ENCODE peak calls at places on chromosomes 13 and 19, in ten cellular contexts. One of them, this sample, is unnamed.

GRCh38 chr13:99895428-99895998 is 76.1 kb downstream of the ZIC5 start:
- DNase-seq in NCI-H446: no peak
- DNase-seq in AG08395: no peak
- DNase-seq in neural crest cell: no peak
- DNase-seq in HT-29: no peak
- DNase-seq in GM12891: no peak
- DNase-seq in activated B cell treated with CpG ODN at 0.5 μM for 24 hours: no peak
- DNase-seq in Panc1: no peak
- DNase-seq in iris pigment epithelial cell: no peak
- DNase-seq in epithelial cell of proximal tubule: no peak
- DNase-seq in this sample: no peak

GRCh38 chr13:22499919-22500318 is 680.9 kb upstream of the SGCG start:
- DNase-seq in NCI-H446: no peak
- DNase-seq in AG08395: no peak
- DNase-seq in neural crest cell: no peak
- DNase-seq in HT-29: no peak
- DNase-seq in GM12891: no peak
- DNase-seq in activated B cell treated with CpG ODN at 0.5 μM for 24 hours: no peak
- DNase-seq in Panc1: no peak
- DNase-seq in iris pigment epithelial cell: no peak
- DNase-seq in epithelial cell of proximal tubule: no peak
- DNase-seq in this sample: no peak

GRCh38 chr13:59746291-59746962 is 417.3 kb downstream of the DIAPH3 start:
- DNase-seq in NCI-H446: no peak
- DNase-seq in AG08395: peak; percentile 48
- DNase-seq in neural crest cell: no peak
- DNase-seq in HT-29: no peak
- DNase-seq in GM12891: no peak
- DNase-seq in activated B cell treated with CpG ODN at 0.5 μM for 24 hours: no peak
- DNase-seq in Panc1: no peak
- DNase-seq in iris pigment epithelial cell: peak; percentile 77
- DNase-seq in epithelial cell of proximal tubule: no peak
- DNase-seq in this sample: no peak

GRCh38 chr19:7668842-7669241 is at the start of gene RETN:
- DNase-seq in NCI-H446: no peak
- DNase-seq in AG08395: no peak
- DNase-seq in neural crest cell: no peak
- DNase-seq in HT-29: no peak
- DNase-seq in GM12891: no peak
- DNase-seq in activated B cell treated with CpG ODN at 0.5 μM for 24 hours: no peak
- DNase-seq in Panc1: no peak
- DNase-seq in iris pigment epithelial cell: no peak
- DNase-seq in epithelial cell of proximal tubule: no peak
- DNase-seq in this sample: no peak

GRCh38 chr13:51827254-51827653 is 17.7 kb downstream of the TMEM272 start:
- DNase-seq in NCI-H446: no peak
- DNase-seq in AG08395: no peak
- DNase-seq in neural crest cell: no peak
- DNase-seq in HT-29: no peak
- DNase-seq in GM12891: no peak
- DNase-seq in activated B cell treated with CpG ODN at 0.5 μM for 24 hours: no peak
- DNase-seq in Panc1: no peak
- DNase-seq in iris pigment epithelial cell: no peak
- DNase-seq in epithelial cell of proximal tubule: no peak
- DNase-seq in this sample: no peak

GRCh38 chr13:95067303-95067702 is 233.9 kb downstream of the ABCC4 start:
- DNase-seq in NCI-H446: no peak
- DNase-seq in AG08395: peak; percentile 11
- DNase-seq in neural crest cell: no peak
- DNase-seq in HT-29: no peak
- DNase-seq in GM12891: no peak
- DNase-seq in activated B cell treated with CpG ODN at 0.5 μM for 24 hours: no peak
- DNase-seq in Panc1: no peak
- DNase-seq in iris pigment epithelial cell: no peak
- DNase-seq in epithelial cell of proximal tubule: no peak
- DNase-seq in this sample: peak; percentile 89

GRCh38 chr19:41753159-41753558 is 2.2 kb upstream of the CEACAM6 start:
- DNase-seq in NCI-H446: peak; percentile 53
- DNase-seq in AG08395: peak; percentile 28
- DNase-seq in neural crest cell: peak; percentile 25
- DNase-seq in HT-29: peak; percentile 86
- DNase-seq in GM12891: peak; percentile 38
- DNase-seq in activated B cell treated with CpG ODN at 0.5 μM for 24 hours: peak; percentile 67
- DNase-seq in Panc1: no peak
- DNase-seq in iris pigment epithelial cell: peak; percentile 20
- DNase-seq in epithelial cell of proximal tubule: no peak
- DNase-seq in this sample: no peak

GRCh38 chr13:111006508-111007031 is 91.7 kb upstream of the ANKRD10 start:
- DNase-seq in NCI-H446: no peak
- DNase-seq in AG08395: peak; percentile 86
- DNase-seq in neural crest cell: no peak
- DNase-seq in HT-29: peak; percentile 42
- DNase-seq in GM12891: no peak
- DNase-seq in activated B cell treated with CpG ODN at 0.5 μM for 24 hours: no peak
- DNase-seq in Panc1: no peak
- DNase-seq in iris pigment epithelial cell: peak; percentile 91
- DNase-seq in epithelial cell of proximal tubule: no peak
- DNase-seq in this sample: no peak

GRCh38 chr19:1081301-1082164 is 13.6 kb downstream of the POLR2E start:
- DNase-seq in NCI-H446: no peak
- DNase-seq in AG08395: no peak
- DNase-seq in neural crest cell: no peak
- DNase-seq in HT-29: no peak
- DNase-seq in GM12891: no peak
- DNase-seq in activated B cell treated with CpG ODN at 0.5 μM for 24 hours: no peak
- DNase-seq in Panc1: no peak
- DNase-seq in iris pigment epithelial cell: no peak
- DNase-seq in epithelial cell of proximal tubule: no peak
- DNase-seq in this sample: no peak

GRCh38 chr19:43561144-43561970 is 14.0 kb downstream of the XRCC1 start:
- DNase-seq in NCI-H446: no peak
- DNase-seq in AG08395: no peak
- DNase-seq in neural crest cell: no peak
- DNase-seq in HT-29: no peak
- DNase-seq in GM12891: no peak
- DNase-seq in activated B cell treated with CpG ODN at 0.5 μM for 24 hours: no peak
- DNase-seq in Panc1: no peak
- DNase-seq in iris pigment epithelial cell: no peak
- DNase-seq in epithelial cell of proximal tubule: no peak
- DNase-seq in this sample: no peak

GRCh38 chr19:43778651-43779050 is 2.1 kb downstream of the KCNN4 start:
- DNase-seq in NCI-H446: no peak
- DNase-seq in AG08395: no peak
- DNase-seq in neural crest cell: no peak
- DNase-seq in HT-29: no peak
- DNase-seq in GM12891: no peak
- DNase-seq in activated B cell treated with CpG ODN at 0.5 μM for 24 hours: no peak
- DNase-seq in Panc1: no peak
- DNase-seq in iris pigment epithelial cell: no peak
- DNase-seq in epithelial cell of proximal tubule: no peak
- DNase-seq in this sample: no peak

GRCh38 chr19:10533656-10534386 is 9.9 kb upstream of the ATG4D start:
- DNase-seq in NCI-H446: no peak
- DNase-seq in AG08395: peak; percentile 86
- DNase-seq in neural crest cell: no peak
- DNase-seq in HT-29: no peak
- DNase-seq in GM12891: no peak
- DNase-seq in activated B cell treated with CpG ODN at 0.5 μM for 24 hours: no peak
- DNase-seq in Panc1: no peak
- DNase-seq in iris pigment epithelial cell: peak; percentile 94
- DNase-seq in epithelial cell of proximal tubule: no peak
- DNase-seq in this sample: no peak

GRCh38 chr13:30370146-30370545 is 52.1 kb upstream of the UBE2L5 start:
- DNase-seq in NCI-H446: no peak
- DNase-seq in AG08395: no peak
- DNase-seq in neural crest cell: no peak
- DNase-seq in HT-29: no peak
- DNase-seq in GM12891: no peak
- DNase-seq in activated B cell treated with CpG ODN at 0.5 μM for 24 hours: no peak
- DNase-seq in Panc1: no peak
- DNase-seq in iris pigment epithelial cell: no peak
- DNase-seq in epithelial cell of proximal tubule: no peak
- DNase-seq in this sample: no peak